ENCODE peak calls at places on chromosomes 16 and 17, in seven cellular contexts. O is NCI-H2107; I is NCI-H1436 treated with DMSO at 0.1 percent for 48 hours; K is GM04504; H is stimulated activated CD8-positive, alpha-beta memory T cell treated with anti-CD3 and anti-CD28 coated beads, Interleukin-4, amount 100 ng/mL, for 1 hour; N is posterior vena cava; G is stimulated activated CD4-positive, alpha-beta T cell treated with anti-CD3 and anti-CD28 coated beads, Interleukin-2, amount 100 ng/mL, for 4 hours. C is an unnamed sample.

GRCh38 chr16:56351481-56351880 is 73.9 kb downstream of the AMFR start:
- DNase-seq in H (no peak), K (no peak), I (no peak), N (peak), O (no peak), G (no peak), C (no peak)

GRCh38 chr17:9169116-9169515 is 147.8 kb downstream of the NTN1 start:
- DNase-seq in N (no peak), G (no peak), H (no peak), I (no peak), K (no peak), O (no peak), C (no peak)

GRCh38 chr17:81417049-81417878 is 22.0 kb downstream of the BAHCC1 start:
- DNase-seq in O (no peak), I (no peak), H (no peak), K (peak), N (peak), G (no peak), C (no peak)

GRCh38 chr16:21260870-21261791 is 17.0 kb downstream of the CRYM start:
- DNase-seq in H (no peak), I (no peak), N (no peak), O (no peak), G (no peak), K (peak), C (no peak)

GRCh38 chr16:2015117-2015946 is 4.3 kb upstream of the NPW start:
- DNase-seq in H (no peak), K (no peak), N (no peak), I (no peak), G (no peak), O (no peak), C (no peak)

GRCh38 chr17:81260641-81261040 is 21.5 kb downstream of the NDUFAF8 start:
- DNase-seq in K (no peak), G (no peak), I (no peak), H (no peak), O (no peak), N (no peak), C (no peak)

GRCh38 chr17:56773124-56773523 is 60.6 kb downstream of the C17orf67 start:
- DNase-seq in N (no peak), H (no peak), K (no peak), G (no peak), O (no peak), I (no peak), C (no peak)

GRCh38 chr16:22356930-22357634 is 17.3 kb downstream of the CDR2 start:
- DNase-seq in O (no peak), N (no peak), G (no peak), I (no peak), H (no peak), K (no peak), C (no peak)

GRCh38 chr16:11272484-11272883 is 945 bp downstream of the PRM3 start:
- DNase-seq in G (no peak), H (no peak), N (no peak), O (no peak), K (no peak), I (no peak), C (no peak)

GRCh38 chr16:27463741-27464662 is 62.0 kb downstream of the IL21R start:
- DNase-seq in G (no peak), H (peak), N (peak), I (no peak), K (no peak), O (no peak), C (no peak)

GRCh38 chr16:56983211-56983751 is 6.1 kb upstream of the NLRC5 start:
- DNase-seq in K (no peak), O (no peak), N (peak), H (no peak), I (no peak), G (no peak), C (no peak)

GRCh38 chr17:27558341-27558740 is 72.6 kb upstream of the LGALS9 start:
- DNase-seq in I (no peak), G (no peak), O (no peak), H (no peak), K (no peak), N (no peak), C (peak)

GRCh38 chr16:29254676-29255495 is 151.6 kb downstream of the NPIPB11 start:
- DNase-seq in K (no peak), G (no peak), O (no peak), N (no peak), I (no peak), H (no peak), C (no peak)

GRCh38 chr17:57117798-57118197 is 32.8 kb downstream of the AKAP1 start:
- DNase-seq in N (no peak), K (no peak), H (no peak), O (no peak), G (no peak), I (no peak), C (no peak)

GRCh38 chr17:41910701-41911391 is 7.9 kb downstream of the ACLY start:
- DNase-seq in K (peak), G (no peak), N (no peak), H (no peak), I (no peak), O (no peak), C (no peak)

GRCh38 chr17:49555495-49556018 is 20.1 kb upstream of the NXPH3 start:
- DNase-seq in H (no peak), K (no peak), G (no peak), N (no peak), O (no peak), I (no peak), C (no peak)